ENCODE peak calls at places on chromosomes 13 and 19, in four cellular contexts. L, J, R and K are unnamed samples.

GRCh38 chr19:23957660-23958281 is 43.1 kb downstream of the ZNF726 start:
- DNase-seq in R (no peak), J (no peak), L (no peak), K (no peak)

GRCh38 chr13:111388851-111389500 is 68.5 kb downstream of the TEX29 start:
- DNase-seq in J (no peak), R (no peak), L (no peak), K (peak; percentile 29)

GRCh38 chr13:41411536-41411935 is 45.8 kb upstream of the RGCC start:
- DNase-seq in J (peak; percentile 37), R (peak; percentile 50), L (no peak), K (no peak)

GRCh38 chr13:29905845-29906244 is 55.4 kb upstream of the UBL3 start:
- DNase-seq in L (peak; percentile 65), J (no peak), R (no peak), K (no peak)

GRCh38 chr13:79541426-79542049 is 60.6 kb downstream of the NDFIP2 start:
- DNase-seq in R (peak; percentile 70), J (no peak), L (no peak), K (no peak)

GRCh38 chr13:74132768-74133656 is 1.2 kb downstream of the KLF12 start:
- DNase-seq in L (no peak), J (peak; percentile 34), R (peak; percentile 68), K (peak; percentile 47)

GRCh38 chr19:43687660-43687997 is 17.7 kb upstream of the PLAUR start:
- DNase-seq in J (no peak), L (no peak), R (no peak), K (no peak)

GRCh38 chr13:46861959-46862358 is 34.9 kb downstream of the HTR2A start:
- DNase-seq in R (no peak), J (no peak), L (no peak), K (no peak)

GRCh38 chr19:41376241-41376997 is at the start of gene TMEM91:
- DNase-seq in L (no peak), R (peak; percentile 82), J (peak; percentile 69), K (no peak)

GRCh38 chr19:12778020-12778904 is 2.9 kb upstream of the HOOK2 start:
- DNase-seq in L (peak; percentile 86), J (peak; percentile 63), R (peak; percentile 68), K (peak; percentile 65)

GRCh38 chr19:40241809-40242384 is 15.4 kb upstream of the CCNP start:
- DNase-seq in R (no peak), L (peak; percentile 40), J (no peak), K (no peak)

GRCh38 chr13:108830916-108831315 is 201.5 kb downstream of the MYO16 start:
- DNase-seq in L (no peak), R (no peak), J (no peak), K (no peak)

GRCh38 chr13:31699650-31700049 is 39.7 kb upstream of the RXFP2 start:
- DNase-seq in L (no peak), J (peak; percentile 33), R (peak; percentile 71), K (no peak)

GRCh38 chr13:51625555-51626345 is 41.5 kb downstream of the WDFY2 start:
- DNase-seq in J (no peak), R (no peak), L (no peak), K (no peak)

GRCh38 chr13:39317284-39317683 is 279.0 kb downstream of the NHLRC3 start:
- DNase-seq in J (no peak), R (no peak), L (no peak), K (no peak)

GRCh38 chr19:49455729-49456128 is 2.7 kb downstream of the ALDH16A1 start:
- DNase-seq in J (no peak), L (no peak), R (no peak), K (no peak)

GRCh38 chr13:110023729-110024645 is 237.6 kb upstream of the IRS2 start:
- DNase-seq in L (no peak), R (no peak), J (no peak), K (no peak)

GRCh38 chr19:32976223-32976805 is 4.3 kb downstream of the FAAP24 start:
- DNase-seq in J (peak; percentile 60), L (peak; percentile 32), R (peak; percentile 85), K (no peak)

GRCh38 chr19:40697007-40697406 is 6.6 kb upstream of the NUMBL start:
- DNase-seq in L (no peak), J (no peak), R (no peak), K (no peak)

GRCh38 chr19:17441241-17442135 is 7.0 kb downstream of the TMEM221 start:
- DNase-seq in R (peak; percentile 75), J (peak; percentile 56), L (no peak), K (no peak)
- TF ChIP-seq CTCF in R (peak; percentile 91), J (peak; percentile 75), L (no peak), K (no peak)

GRCh38 chr13:23087884-23088283 is 92.9 kb upstream of the SGCG start:
- DNase-seq in J (peak; percentile 53), R (peak; percentile 70), L (no peak), K (no peak)
- TF ChIP-seq CTCF in J (peak; percentile 73), R (peak; percentile 72), L (no peak), K (peak; percentile 23)

GRCh38 chr13:49996951-49997895 is at the start of gene TRIM13:
- DNase-seq in R (peak; percentile 92), L (peak; percentile 82), J (peak; percentile 86), K (peak; percentile 85)
- TF ChIP-seq CTCF in R (peak; percentile 73), L (peak; percentile 65), J (peak; percentile 78), K (peak; percentile 67)

GRCh38 chr19:8826371-8826770 is 5.7 kb downstream of the ZNF558 start:
- DNase-seq in L (no peak), J (no peak), R (peak; percentile 5), K (no peak)
- TF ChIP-seq CTCF in L (no peak), J (no peak), R (no peak), K (no peak)

GRCh38 chr19:16383584-16384161 is 59.0 kb downstream of the KLF2 start:
- DNase-seq in L (no peak), J (no peak), R (no peak), K (no peak)
- TF ChIP-seq CTCF in L (no peak), J (no peak), R (no peak), K (no peak)

GRCh38 chr13:85970727-85971126 is 171.5 kb upstream of the SLITRK6 start:
- DNase-seq in L (no peak), J (no peak), R (no peak), K (no peak)
- TF ChIP-seq CTCF in L (no peak), J (no peak), R (no peak), K (peak; percentile 23)

DNA sequence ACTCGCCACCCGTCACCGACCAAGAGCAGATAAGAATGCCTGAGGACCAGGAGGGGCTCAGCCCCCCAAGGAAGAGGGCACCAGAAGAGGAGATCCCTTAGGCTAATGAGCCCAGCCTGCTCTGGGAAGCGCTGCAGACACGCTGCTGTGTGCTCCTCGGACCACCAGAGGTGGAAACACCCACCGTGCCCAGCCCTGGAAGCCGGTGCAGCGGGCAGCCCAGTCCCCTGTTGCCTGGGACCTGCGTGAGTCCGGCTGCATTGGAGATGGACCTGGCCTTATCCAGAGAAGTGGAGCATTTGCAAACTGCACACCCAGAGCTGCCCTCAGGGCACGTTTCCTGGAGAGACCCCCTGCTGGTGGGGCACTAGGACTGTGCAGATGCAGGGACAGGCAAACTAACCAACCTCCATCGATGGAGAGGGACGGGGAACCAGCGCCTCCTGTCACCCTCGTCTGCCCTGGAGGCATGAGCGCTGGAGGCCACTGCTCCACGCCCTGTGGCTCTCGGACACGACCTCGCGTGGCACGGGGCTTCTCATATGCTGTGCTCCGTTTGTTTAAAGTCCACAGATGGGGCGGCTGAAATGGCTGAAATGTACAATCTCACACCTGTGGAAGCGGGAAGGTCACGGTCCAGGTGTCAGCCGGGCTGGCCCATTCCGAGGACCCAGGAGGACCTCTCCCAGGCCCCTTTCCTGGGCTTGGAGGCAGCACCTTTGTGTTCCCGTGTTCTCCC is 153.9 kb downstream of the KDM4B start:
- DNase-seq in J (no peak), L (no peak), R (no peak), K (no peak)
- TF ChIP-seq CTCF in J (no peak), L (no peak), R (no peak), K (no peak)

GRCh38 chr19:10655457-10656312 is 1.5 kb downstream of the ILF3 start:
- DNase-seq in L (no peak), J (no peak), R (peak; percentile 40), K (no peak)
- TF ChIP-seq CTCF in L (no peak), J (no peak), R (peak; percentile 19), K (no peak)

DNA sequence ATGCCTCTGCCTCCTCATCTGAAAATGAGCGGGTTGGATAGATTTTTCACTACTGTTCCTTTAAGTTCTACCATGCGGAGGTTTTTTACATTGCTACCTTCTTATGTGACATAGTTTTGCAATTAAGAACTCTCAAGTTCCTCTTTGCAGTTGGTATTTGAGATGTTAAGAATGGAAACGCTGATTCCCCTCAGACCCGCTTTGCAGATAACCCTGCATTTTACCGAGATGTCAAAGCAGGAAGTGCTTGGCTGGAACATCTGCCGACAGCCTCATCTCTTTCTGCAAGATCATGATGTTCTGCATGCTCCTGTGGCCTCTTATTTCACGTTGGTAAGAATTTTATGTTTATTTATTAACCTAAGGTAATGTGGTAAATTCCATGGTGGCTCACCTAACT is 22.4 kb downstream of the PABPC3 start:
- DNase-seq in L (no peak), J (no peak), R (no peak), K (no peak)
- TF ChIP-seq CTCF in L (no peak), J (no peak), R (no peak), K (no peak)